ENCODE peak calls at places on chromosomes 4 and X, in nine cellular contexts. One of them, this sample, is unnamed.

GRCh38 chrX:104254442-104255115 is at the start of gene ESX1:
- DNase-seq in neural crest cell: peak; percentile 7
- DNase-seq in AG09319: no peak
- DNase-seq in HCT116: no peak
- DNase-seq in activated CD8-positive, alpha-beta memory T cell treated with anti-CD3 and anti-CD28 coated beads for 24 hours: no peak
- DNase-seq in HT-29: no peak
- DNase-seq in upper lobe of right lung: no peak
- DNase-seq in cerebellum: no peak
- DNase-seq in dorsolateral prefrontal cortex: no peak
- DNase-seq in this sample: peak; percentile 31

GRCh38 chr4:113899260-113900177 is 79.9 kb downstream of the ARSJ start:
- DNase-seq in activated CD8-positive, alpha-beta memory T cell treated with anti-CD3 and anti-CD28 coated beads for 24 hours: no peak
- DNase-seq in AG09319: no peak
- DNase-seq in upper lobe of right lung: no peak
- DNase-seq in HT-29: no peak
- DNase-seq in neural crest cell: no peak
- DNase-seq in dorsolateral prefrontal cortex: no peak
- DNase-seq in cerebellum: no peak
- DNase-seq in HCT116: no peak
- DNase-seq in this sample: no peak

GRCh38 chrX:55127692-55128091 is 38.9 kb downstream of the PAGE2 start:
- DNase-seq in HCT116: no peak
- DNase-seq in AG09319: no peak
- DNase-seq in upper lobe of right lung: no peak
- DNase-seq in dorsolateral prefrontal cortex: no peak
- DNase-seq in cerebellum: no peak
- DNase-seq in neural crest cell: no peak
- DNase-seq in activated CD8-positive, alpha-beta memory T cell treated with anti-CD3 and anti-CD28 coated beads for 24 hours: no peak
- DNase-seq in HT-29: no peak
- DNase-seq in this sample: no peak

GRCh38 chr4:15162046-15162445 is 159.8 kb downstream of the CPEB2 start:
- DNase-seq in cerebellum: no peak
- DNase-seq in HCT116: no peak
- DNase-seq in AG09319: no peak
- DNase-seq in activated CD8-positive, alpha-beta memory T cell treated with anti-CD3 and anti-CD28 coated beads for 24 hours: no peak
- DNase-seq in neural crest cell: no peak
- DNase-seq in dorsolateral prefrontal cortex: no peak
- DNase-seq in HT-29: no peak
- DNase-seq in upper lobe of right lung: no peak
- DNase-seq in this sample: no peak

GRCh38 chr4:86959588-86960500 is 25.0 kb downstream of the AFF1 start:
- DNase-seq in HCT116: no peak
- DNase-seq in activated CD8-positive, alpha-beta memory T cell treated with anti-CD3 and anti-CD28 coated beads for 24 hours: no peak
- DNase-seq in AG09319: no peak
- DNase-seq in upper lobe of right lung: no peak
- DNase-seq in cerebellum: no peak
- DNase-seq in dorsolateral prefrontal cortex: no peak
- DNase-seq in HT-29: no peak
- DNase-seq in neural crest cell: no peak
- DNase-seq in this sample: no peak

GRCh38 chr4:183182873-183183725 is 84.0 kb downstream of the WWC2 start:
- DNase-seq in upper lobe of right lung: no peak
- DNase-seq in dorsolateral prefrontal cortex: no peak
- DNase-seq in activated CD8-positive, alpha-beta memory T cell treated with anti-CD3 and anti-CD28 coated beads for 24 hours: no peak
- DNase-seq in neural crest cell: no peak
- DNase-seq in HCT116: peak; percentile 70
- DNase-seq in cerebellum: no peak
- DNase-seq in HT-29: peak; percentile 54
- DNase-seq in AG09319: peak; percentile 22
- DNase-seq in this sample: no peak

GRCh38 chrX:71533514-71533849 is 578 bp downstream of the OGT start:
- DNase-seq in cerebellum: no peak
- DNase-seq in dorsolateral prefrontal cortex: no peak
- DNase-seq in activated CD8-positive, alpha-beta memory T cell treated with anti-CD3 and anti-CD28 coated beads for 24 hours: no peak
- DNase-seq in upper lobe of right lung: no peak
- DNase-seq in AG09319: no peak
- DNase-seq in neural crest cell: no peak
- DNase-seq in HT-29: peak; percentile 34
- DNase-seq in HCT116: no peak
- DNase-seq in this sample: no peak

GRCh38 chr4:182853731-182854130 is 63.5 kb downstream of the DCTD start:
- DNase-seq in HCT116: no peak
- DNase-seq in cerebellum: no peak
- DNase-seq in HT-29: no peak
- DNase-seq in neural crest cell: no peak
- DNase-seq in dorsolateral prefrontal cortex: no peak
- DNase-seq in AG09319: no peak
- DNase-seq in upper lobe of right lung: no peak
- DNase-seq in activated CD8-positive, alpha-beta memory T cell treated with anti-CD3 and anti-CD28 coated beads for 24 hours: no peak
- DNase-seq in this sample: no peak

GRCh38 chrX:46627044-46627443 is 53.5 kb downstream of the CHST7 start:
- DNase-seq in cerebellum: no peak
- DNase-seq in activated CD8-positive, alpha-beta memory T cell treated with anti-CD3 and anti-CD28 coated beads for 24 hours: no peak
- DNase-seq in dorsolateral prefrontal cortex: no peak
- DNase-seq in HT-29: no peak
- DNase-seq in HCT116: no peak
- DNase-seq in AG09319: no peak
- DNase-seq in upper lobe of right lung: no peak
- DNase-seq in neural crest cell: no peak
- DNase-seq in this sample: no peak

GRCh38 chr4:6716018-6716911 is at the start of gene BLOC1S4:
- DNase-seq in HT-29: peak; percentile 90
- DNase-seq in neural crest cell: peak; percentile 83
- DNase-seq in upper lobe of right lung: peak; percentile 94
- DNase-seq in activated CD8-positive, alpha-beta memory T cell treated with anti-CD3 and anti-CD28 coated beads for 24 hours: peak; percentile 92
- DNase-seq in HCT116: peak; percentile 81
- DNase-seq in AG09319: peak; percentile 81
- DNase-seq in cerebellum: peak; percentile 96
- DNase-seq in dorsolateral prefrontal cortex: peak; percentile 88
- DNase-seq in this sample: no peak

GRCh38 chrX:63719633-63720032 is 65.4 kb downstream of the ARHGEF9 start:
- DNase-seq in AG09319: no peak
- DNase-seq in upper lobe of right lung: no peak
- DNase-seq in HT-29: no peak
- DNase-seq in cerebellum: no peak
- DNase-seq in neural crest cell: no peak
- DNase-seq in HCT116: no peak
- DNase-seq in activated CD8-positive, alpha-beta memory T cell treated with anti-CD3 and anti-CD28 coated beads for 24 hours: no peak
- DNase-seq in dorsolateral prefrontal cortex: no peak
- DNase-seq in this sample: no peak

GRCh38 chr4:56731857-56732256 is 50.8 kb upstream of the HOPX start:
- DNase-seq in upper lobe of right lung: peak; percentile 75
- DNase-seq in HT-29: no peak
- DNase-seq in cerebellum: no peak
- DNase-seq in dorsolateral prefrontal cortex: no peak
- DNase-seq in activated CD8-positive, alpha-beta memory T cell treated with anti-CD3 and anti-CD28 coated beads for 24 hours: no peak
- DNase-seq in HCT116: no peak
- DNase-seq in AG09319: no peak
- DNase-seq in neural crest cell: no peak
- DNase-seq in this sample: no peak

GRCh38 chrX:46903458-46904242 is 8.6 kb upstream of the JADE3 start:
- DNase-seq in AG09319: peak; percentile 16
- DNase-seq in HT-29: peak; percentile 91
- DNase-seq in cerebellum: peak; percentile 15
- DNase-seq in neural crest cell: peak; percentile 48
- DNase-seq in upper lobe of right lung: peak; percentile 88
- DNase-seq in dorsolateral prefrontal cortex: peak; percentile 86
- DNase-seq in HCT116: peak; percentile 52
- DNase-seq in activated CD8-positive, alpha-beta memory T cell treated with anti-CD3 and anti-CD28 coated beads for 24 hours: peak; percentile 70
- DNase-seq in this sample: no peak

GRCh38 chr4:2179717-2180116 is 62.2 kb downstream of the HAUS3 start:
- DNase-seq in AG09319: no peak
- DNase-seq in dorsolateral prefrontal cortex: no peak
- DNase-seq in cerebellum: no peak
- DNase-seq in activated CD8-positive, alpha-beta memory T cell treated with anti-CD3 and anti-CD28 coated beads for 24 hours: no peak
- DNase-seq in HT-29: no peak
- DNase-seq in upper lobe of right lung: no peak
- DNase-seq in neural crest cell: no peak
- DNase-seq in HCT116: no peak
- DNase-seq in this sample: no peak

GRCh38 chr4:123443401-123444297 is 47.1 kb downstream of the SPRY1 start:
- DNase-seq in AG09319: no peak
- DNase-seq in neural crest cell: peak; percentile 12
- DNase-seq in activated CD8-positive, alpha-beta memory T cell treated with anti-CD3 and anti-CD28 coated beads for 24 hours: no peak
- DNase-seq in HT-29: no peak
- DNase-seq in upper lobe of right lung: no peak
- DNase-seq in cerebellum: no peak
- DNase-seq in dorsolateral prefrontal cortex: no peak
- DNase-seq in HCT116: no peak
- DNase-seq in this sample: no peak

This sample was measured in vagina.